ENCODE peak calls at places on chromosomes 4 and X, in eight cellular contexts. One of them, this sample, is unnamed.

GRCh38 chr4:42277291-42277690 is 120.0 kb upstream of the SHISA3 start:
- DNase-seq in stimulated activated CD4-positive, alpha-beta T cell treated with anti-CD3 and anti-CD28 coated beads, Interleukin-15, amount 100 ng/mL, for 1 hour: no peak
- DNase-seq in heart right ventricle: no peak
- DNase-seq in NCI-H187: no peak
- DNase-seq in endothelial cell: no peak
- DNase-seq in brain microvascular endothelial cell: no peak
- DNase-seq in GM20000: no peak
- DNase-seq in EH: no peak
- DNase-seq in this sample: no peak

GRCh38 chr4:46508216-46508615 is 118.3 kb upstream of the GABRA2 start:
- DNase-seq in EH: no peak
- DNase-seq in heart right ventricle: no peak
- DNase-seq in GM20000: no peak
- DNase-seq in NCI-H187: no peak
- DNase-seq in stimulated activated CD4-positive, alpha-beta T cell treated with anti-CD3 and anti-CD28 coated beads, Interleukin-15, amount 100 ng/mL, for 1 hour: no peak
- DNase-seq in endothelial cell: no peak
- DNase-seq in brain microvascular endothelial cell: no peak
- DNase-seq in this sample: no peak

GRCh38 chr4:145956288-145956890 is 17.8 kb upstream of the ZNF827 start:
- DNase-seq in brain microvascular endothelial cell: peak
- DNase-seq in stimulated activated CD4-positive, alpha-beta T cell treated with anti-CD3 and anti-CD28 coated beads, Interleukin-15, amount 100 ng/mL, for 1 hour: no peak
- DNase-seq in EH: peak
- DNase-seq in GM20000: peak
- DNase-seq in heart right ventricle: no peak
- DNase-seq in endothelial cell: peak
- DNase-seq in NCI-H187: no peak
- DNase-seq in this sample: peak

GRCh38 chr4:60683357-60683756 is 516.8 kb upstream of the ADGRL3 start:
- DNase-seq in heart right ventricle: no peak
- DNase-seq in EH: peak
- DNase-seq in NCI-H187: no peak
- DNase-seq in brain microvascular endothelial cell: peak
- DNase-seq in stimulated activated CD4-positive, alpha-beta T cell treated with anti-CD3 and anti-CD28 coated beads, Interleukin-15, amount 100 ng/mL, for 1 hour: no peak
- DNase-seq in GM20000: no peak
- DNase-seq in endothelial cell: no peak
- DNase-seq in this sample: no peak

GRCh38 chrX:13876652-13877051 is 59.8 kb upstream of the GPM6B start:
- DNase-seq in endothelial cell: no peak
- DNase-seq in EH: peak
- DNase-seq in NCI-H187: no peak
- DNase-seq in GM20000: no peak
- DNase-seq in heart right ventricle: no peak
- DNase-seq in stimulated activated CD4-positive, alpha-beta T cell treated with anti-CD3 and anti-CD28 coated beads, Interleukin-15, amount 100 ng/mL, for 1 hour: no peak
- DNase-seq in brain microvascular endothelial cell: peak
- DNase-seq in this sample: no peak

GRCh38 chr4:185464184-185464583 is 7.3 kb downstream of the CCDC110 start:
- DNase-seq in GM20000: no peak
- DNase-seq in heart right ventricle: no peak
- DNase-seq in EH: no peak
- DNase-seq in NCI-H187: no peak
- DNase-seq in endothelial cell: no peak
- DNase-seq in brain microvascular endothelial cell: no peak
- DNase-seq in stimulated activated CD4-positive, alpha-beta T cell treated with anti-CD3 and anti-CD28 coated beads, Interleukin-15, amount 100 ng/mL, for 1 hour: no peak
- DNase-seq in this sample: no peak

GRCh38 chrX:10617964-10618342 is 2.4 kb downstream of the MID1 start:
- DNase-seq in EH: peak
- DNase-seq in heart right ventricle: no peak
- DNase-seq in endothelial cell: no peak
- DNase-seq in brain microvascular endothelial cell: peak
- DNase-seq in NCI-H187: no peak
- DNase-seq in GM20000: no peak
- DNase-seq in stimulated activated CD4-positive, alpha-beta T cell treated with anti-CD3 and anti-CD28 coated beads, Interleukin-15, amount 100 ng/mL, for 1 hour: no peak
- DNase-seq in this sample: no peak

GRCh38 chrX:118437283-118437682 is 58.3 kb upstream of the DOCK11 start:
- DNase-seq in endothelial cell: no peak
- DNase-seq in stimulated activated CD4-positive, alpha-beta T cell treated with anti-CD3 and anti-CD28 coated beads, Interleukin-15, amount 100 ng/mL, for 1 hour: no peak
- DNase-seq in heart right ventricle: no peak
- DNase-seq in brain microvascular endothelial cell: no peak
- DNase-seq in GM20000: no peak
- DNase-seq in EH: no peak
- DNase-seq in NCI-H187: no peak
- DNase-seq in this sample: no peak

GRCh38 chr4:179307297-179308136 is 1865.3 kb upstream of the AGA start:
- DNase-seq in stimulated activated CD4-positive, alpha-beta T cell treated with anti-CD3 and anti-CD28 coated beads, Interleukin-15, amount 100 ng/mL, for 1 hour: no peak
- DNase-seq in brain microvascular endothelial cell: peak
- DNase-seq in GM20000: peak
- DNase-seq in EH: peak
- DNase-seq in endothelial cell: peak
- DNase-seq in heart right ventricle: no peak
- DNase-seq in NCI-H187: no peak
- DNase-seq in this sample: peak

GRCh38 chr4:137394000-137394399 is 138.3 kb downstream of the PCDH18 start:
- DNase-seq in stimulated activated CD4-positive, alpha-beta T cell treated with anti-CD3 and anti-CD28 coated beads, Interleukin-15, amount 100 ng/mL, for 1 hour: no peak
- DNase-seq in GM20000: no peak
- DNase-seq in endothelial cell: no peak
- DNase-seq in EH: peak
- DNase-seq in NCI-H187: no peak
- DNase-seq in brain microvascular endothelial cell: no peak
- DNase-seq in heart right ventricle: no peak
- DNase-seq in this sample: no peak

GRCh38 chr4:78650106-78651021 is 98.8 kb downstream of the ANXA3 start:
- DNase-seq in brain microvascular endothelial cell: peak
- DNase-seq in GM20000: no peak
- DNase-seq in endothelial cell: no peak
- DNase-seq in NCI-H187: no peak
- DNase-seq in stimulated activated CD4-positive, alpha-beta T cell treated with anti-CD3 and anti-CD28 coated beads, Interleukin-15, amount 100 ng/mL, for 1 hour: no peak
- DNase-seq in heart right ventricle: no peak
- DNase-seq in EH: peak
- DNase-seq in this sample: no peak

GRCh38 chr4:6325791-6326290 is 56.2 kb downstream of the WFS1 start:
- DNase-seq in endothelial cell: no peak
- DNase-seq in heart right ventricle: no peak
- DNase-seq in brain microvascular endothelial cell: no peak
- DNase-seq in stimulated activated CD4-positive, alpha-beta T cell treated with anti-CD3 and anti-CD28 coated beads, Interleukin-15, amount 100 ng/mL, for 1 hour: no peak
- DNase-seq in GM20000: no peak
- DNase-seq in NCI-H187: no peak
- DNase-seq in EH: no peak
- DNase-seq in this sample: no peak

GRCh38 chr4:167918077-167918476 is 174.3 kb upstream of the ANXA10 start:
- DNase-seq in NCI-H187: no peak
- DNase-seq in EH: no peak
- DNase-seq in stimulated activated CD4-positive, alpha-beta T cell treated with anti-CD3 and anti-CD28 coated beads, Interleukin-15, amount 100 ng/mL, for 1 hour: no peak
- DNase-seq in GM20000: no peak
- DNase-seq in brain microvascular endothelial cell: no peak
- DNase-seq in endothelial cell: no peak
- DNase-seq in heart right ventricle: no peak
- DNase-seq in this sample: no peak

GRCh38 chr4:144584428-144584827 is 61.5 kb upstream of the HHIP start:
- DNase-seq in GM20000: no peak
- DNase-seq in endothelial cell: no peak
- DNase-seq in NCI-H187: no peak
- DNase-seq in brain microvascular endothelial cell: no peak
- DNase-seq in EH: no peak
- DNase-seq in stimulated activated CD4-positive, alpha-beta T cell treated with anti-CD3 and anti-CD28 coated beads, Interleukin-15, amount 100 ng/mL, for 1 hour: no peak
- DNase-seq in heart right ventricle: no peak
- DNase-seq in this sample: no peak

GRCh38 chr4:189146994-189147929 is 793.4 kb upstream of the FRG1 start:
- DNase-seq in NCI-H187: no peak
- DNase-seq in stimulated activated CD4-positive, alpha-beta T cell treated with anti-CD3 and anti-CD28 coated beads, Interleukin-15, amount 100 ng/mL, for 1 hour: no peak
- DNase-seq in heart right ventricle: no peak
- DNase-seq in GM20000: no peak
- DNase-seq in EH: no peak
- DNase-seq in endothelial cell: no peak
- DNase-seq in brain microvascular endothelial cell: no peak
- DNase-seq in this sample: no peak